ENCODE peak calls at places on chromosomes 4 and X, in nine cellular contexts. One of them, this sample, is unnamed.

GRCh38 chrX:275967-276587 is 5.1 kb upstream of the PLCXD1 start:
- DNase-seq in NCI-H460: peak; percentile 52
- DNase-seq in activated naive CD4-positive, alpha-beta T cell: no peak
- DNase-seq in neural crest cell: no peak
- DNase-seq in activated naive CD8-positive, alpha-beta T cell treated with anti-CD3 and anti-CD28 coated beads, Interleukin-2, amount 50 U/mL, for 24 hours: peak; percentile 48
- DNase-seq in ascending aorta: peak; percentile 88
- DNase-seq in occipital lobe: no peak
- DNase-seq in SW480: peak; percentile 70
- DNase-seq in NCI-H510A treated with DMSO at 0.1 percent for 48 hours: no peak
- DNase-seq in this sample: peak; percentile 88

GRCh38 chr4:7034262-7035081 is 8.7 kb upstream of the TADA2B start:
- DNase-seq in NCI-H460: no peak
- DNase-seq in activated naive CD4-positive, alpha-beta T cell: no peak
- DNase-seq in neural crest cell: no peak
- DNase-seq in activated naive CD8-positive, alpha-beta T cell treated with anti-CD3 and anti-CD28 coated beads, Interleukin-2, amount 50 U/mL, for 24 hours: no peak
- DNase-seq in ascending aorta: no peak
- DNase-seq in occipital lobe: no peak
- DNase-seq in SW480: peak; percentile 6
- DNase-seq in NCI-H510A treated with DMSO at 0.1 percent for 48 hours: no peak
- DNase-seq in this sample: no peak

GRCh38 chr4:118112647-118113046 is 78.4 kb downstream of the NDST3 start:
- DNase-seq in NCI-H460: no peak
- DNase-seq in activated naive CD4-positive, alpha-beta T cell: no peak
- DNase-seq in neural crest cell: no peak
- DNase-seq in activated naive CD8-positive, alpha-beta T cell treated with anti-CD3 and anti-CD28 coated beads, Interleukin-2, amount 50 U/mL, for 24 hours: no peak
- DNase-seq in ascending aorta: no peak
- DNase-seq in occipital lobe: no peak
- DNase-seq in SW480: no peak
- DNase-seq in NCI-H510A treated with DMSO at 0.1 percent for 48 hours: no peak
- DNase-seq in this sample: no peak

GRCh38 chrX:153645921-153646481 is 1.0 kb upstream of the DUSP9 start:
- DNase-seq in NCI-H460: no peak
- DNase-seq in activated naive CD4-positive, alpha-beta T cell: no peak
- DNase-seq in neural crest cell: no peak
- DNase-seq in activated naive CD8-positive, alpha-beta T cell treated with anti-CD3 and anti-CD28 coated beads, Interleukin-2, amount 50 U/mL, for 24 hours: no peak
- DNase-seq in ascending aorta: peak; percentile 43
- DNase-seq in occipital lobe: no peak
- DNase-seq in SW480: no peak
- DNase-seq in NCI-H510A treated with DMSO at 0.1 percent for 48 hours: no peak
- DNase-seq in this sample: no peak

GRCh38 chrX:40468033-40468979 is 112.5 kb upstream of the ATP6AP2 start:
- DNase-seq in NCI-H460: peak; percentile 17
- DNase-seq in activated naive CD4-positive, alpha-beta T cell: peak; percentile 3
- DNase-seq in neural crest cell: peak; percentile 22
- DNase-seq in activated naive CD8-positive, alpha-beta T cell treated with anti-CD3 and anti-CD28 coated beads, Interleukin-2, amount 50 U/mL, for 24 hours: peak; percentile 20
- DNase-seq in ascending aorta: no peak
- DNase-seq in occipital lobe: peak; percentile 44
- DNase-seq in SW480: peak; percentile 90
- DNase-seq in NCI-H510A treated with DMSO at 0.1 percent for 48 hours: peak; percentile 90
- DNase-seq in this sample: peak; percentile 64

GRCh38 chr4:182928061-182928460 is 10.9 kb upstream of the DCTD start:
- DNase-seq in NCI-H460: no peak
- DNase-seq in activated naive CD4-positive, alpha-beta T cell: no peak
- DNase-seq in neural crest cell: no peak
- DNase-seq in activated naive CD8-positive, alpha-beta T cell treated with anti-CD3 and anti-CD28 coated beads, Interleukin-2, amount 50 U/mL, for 24 hours: no peak
- DNase-seq in ascending aorta: no peak
- DNase-seq in occipital lobe: no peak
- DNase-seq in SW480: no peak
- DNase-seq in NCI-H510A treated with DMSO at 0.1 percent for 48 hours: no peak
- DNase-seq in this sample: no peak

GRCh38 chr4:184769285-184769825 is 35.5 kb upstream of the CENPU start:
- DNase-seq in NCI-H460: no peak
- DNase-seq in activated naive CD4-positive, alpha-beta T cell: no peak
- DNase-seq in neural crest cell: no peak
- DNase-seq in activated naive CD8-positive, alpha-beta T cell treated with anti-CD3 and anti-CD28 coated beads, Interleukin-2, amount 50 U/mL, for 24 hours: no peak
- DNase-seq in ascending aorta: no peak
- DNase-seq in occipital lobe: no peak
- DNase-seq in SW480: no peak
- DNase-seq in NCI-H510A treated with DMSO at 0.1 percent for 48 hours: no peak
- DNase-seq in this sample: no peak

GRCh38 chr4:174037049-174037448 is 246.4 kb downstream of the FBXO8 start:
- DNase-seq in NCI-H460: no peak
- DNase-seq in activated naive CD4-positive, alpha-beta T cell: no peak
- DNase-seq in neural crest cell: no peak
- DNase-seq in activated naive CD8-positive, alpha-beta T cell treated with anti-CD3 and anti-CD28 coated beads, Interleukin-2, amount 50 U/mL, for 24 hours: no peak
- DNase-seq in ascending aorta: no peak
- DNase-seq in occipital lobe: no peak
- DNase-seq in SW480: no peak
- DNase-seq in NCI-H510A treated with DMSO at 0.1 percent for 48 hours: no peak
- DNase-seq in this sample: no peak

GRCh38 chr4:97589481-97590196 is 553.6 kb downstream of the STPG2 start:
- DNase-seq in NCI-H460: no peak
- DNase-seq in activated naive CD4-positive, alpha-beta T cell: no peak
- DNase-seq in neural crest cell: no peak
- DNase-seq in activated naive CD8-positive, alpha-beta T cell treated with anti-CD3 and anti-CD28 coated beads, Interleukin-2, amount 50 U/mL, for 24 hours: no peak
- DNase-seq in ascending aorta: no peak
- DNase-seq in occipital lobe: no peak
- DNase-seq in SW480: no peak
- DNase-seq in NCI-H510A treated with DMSO at 0.1 percent for 48 hours: no peak
- DNase-seq in this sample: no peak

GRCh38 chr4:43251760-43252317 is 359.3 kb downstream of the GRXCR1 start:
- DNase-seq in NCI-H460: no peak
- DNase-seq in activated naive CD4-positive, alpha-beta T cell: no peak
- DNase-seq in neural crest cell: no peak
- DNase-seq in activated naive CD8-positive, alpha-beta T cell treated with anti-CD3 and anti-CD28 coated beads, Interleukin-2, amount 50 U/mL, for 24 hours: no peak
- DNase-seq in ascending aorta: no peak
- DNase-seq in occipital lobe: no peak
- DNase-seq in SW480: no peak
- DNase-seq in NCI-H510A treated with DMSO at 0.1 percent for 48 hours: peak; percentile 5
- DNase-seq in this sample: no peak

GRCh38 chrX:2693123-2693438 is 2.0 kb downstream of the CD99 start:
- DNase-seq in NCI-H460: no peak
- DNase-seq in activated naive CD4-positive, alpha-beta T cell: no peak
- DNase-seq in neural crest cell: no peak
- DNase-seq in activated naive CD8-positive, alpha-beta T cell treated with anti-CD3 and anti-CD28 coated beads, Interleukin-2, amount 50 U/mL, for 24 hours: no peak
- DNase-seq in ascending aorta: no peak
- DNase-seq in occipital lobe: no peak
- DNase-seq in SW480: no peak
- DNase-seq in NCI-H510A treated with DMSO at 0.1 percent for 48 hours: no peak
- DNase-seq in this sample: no peak

GRCh38 chr4:4990857-4991540 is 28.3 kb downstream of the CYTL1 start:
- DNase-seq in NCI-H460: peak; percentile 47
- DNase-seq in activated naive CD4-positive, alpha-beta T cell: no peak
- DNase-seq in neural crest cell: no peak
- DNase-seq in activated naive CD8-positive, alpha-beta T cell treated with anti-CD3 and anti-CD28 coated beads, Interleukin-2, amount 50 U/mL, for 24 hours: peak; percentile 8
- DNase-seq in ascending aorta: peak; percentile 92
- DNase-seq in occipital lobe: no peak
- DNase-seq in SW480: peak; percentile 21
- DNase-seq in NCI-H510A treated with DMSO at 0.1 percent for 48 hours: no peak
- DNase-seq in this sample: no peak

GRCh38 chrX:15947648-15948317 is 93.2 kb upstream of the AP1S2 start:
- DNase-seq in NCI-H460: no peak
- DNase-seq in activated naive CD4-positive, alpha-beta T cell: no peak
- DNase-seq in neural crest cell: no peak
- DNase-seq in activated naive CD8-positive, alpha-beta T cell treated with anti-CD3 and anti-CD28 coated beads, Interleukin-2, amount 50 U/mL, for 24 hours: no peak
- DNase-seq in ascending aorta: no peak
- DNase-seq in occipital lobe: no peak
- DNase-seq in SW480: peak; percentile 16
- DNase-seq in NCI-H510A treated with DMSO at 0.1 percent for 48 hours: no peak
- DNase-seq in this sample: peak; percentile 56

GRCh38 chr4:13919021-13919441 is 291.5 kb upstream of the BOD1L1 start:
- DNase-seq in NCI-H460: no peak
- DNase-seq in activated naive CD4-positive, alpha-beta T cell: no peak
- DNase-seq in neural crest cell: no peak
- DNase-seq in activated naive CD8-positive, alpha-beta T cell treated with anti-CD3 and anti-CD28 coated beads, Interleukin-2, amount 50 U/mL, for 24 hours: no peak
- DNase-seq in ascending aorta: no peak
- DNase-seq in occipital lobe: peak; percentile 8
- DNase-seq in SW480: no peak
- DNase-seq in NCI-H510A treated with DMSO at 0.1 percent for 48 hours: no peak
- DNase-seq in this sample: no peak

GRCh38 chrX:54280466-54280865 is 77.4 kb downstream of the WNK3 start:
- DNase-seq in NCI-H460: no peak
- DNase-seq in activated naive CD4-positive, alpha-beta T cell: no peak
- DNase-seq in neural crest cell: no peak
- DNase-seq in activated naive CD8-positive, alpha-beta T cell treated with anti-CD3 and anti-CD28 coated beads, Interleukin-2, amount 50 U/mL, for 24 hours: no peak
- DNase-seq in ascending aorta: no peak
- DNase-seq in occipital lobe: no peak
- DNase-seq in SW480: no peak
- DNase-seq in NCI-H510A treated with DMSO at 0.1 percent for 48 hours: no peak
- DNase-seq in this sample: no peak

GRCh38 chr4:108272046-108272445 is 103.3 kb upstream of the LEF1 start:
- DNase-seq in NCI-H460: no peak
- DNase-seq in activated naive CD4-positive, alpha-beta T cell: no peak
- DNase-seq in neural crest cell: no peak
- DNase-seq in activated naive CD8-positive, alpha-beta T cell treated with anti-CD3 and anti-CD28 coated beads, Interleukin-2, amount 50 U/mL, for 24 hours: no peak
- DNase-seq in ascending aorta: no peak
- DNase-seq in occipital lobe: no peak
- DNase-seq in SW480: no peak
- DNase-seq in NCI-H510A treated with DMSO at 0.1 percent for 48 hours: peak; percentile 44
- DNase-seq in this sample: no peak

GRCh38 chrX:12702509-12703091 is 88.6 kb upstream of the PRPS2 start:
- DNase-seq in NCI-H460: no peak
- DNase-seq in activated naive CD4-positive, alpha-beta T cell: no peak
- DNase-seq in neural crest cell: peak; percentile 14
- DNase-seq in activated naive CD8-positive, alpha-beta T cell treated with anti-CD3 and anti-CD28 coated beads, Interleukin-2, amount 50 U/mL, for 24 hours: peak; percentile 4
- DNase-seq in ascending aorta: no peak
- DNase-seq in occipital lobe: no peak
- DNase-seq in SW480: no peak
- DNase-seq in NCI-H510A treated with DMSO at 0.1 percent for 48 hours: peak; percentile 26
- DNase-seq in this sample: no peak

GRCh38 chr4:8682725-8683124 is 90.2 kb downstream of the CPZ start:
- DNase-seq in NCI-H460: no peak
- DNase-seq in activated naive CD4-positive, alpha-beta T cell: no peak
- DNase-seq in neural crest cell: no peak
- DNase-seq in activated naive CD8-positive, alpha-beta T cell treated with anti-CD3 and anti-CD28 coated beads, Interleukin-2, amount 50 U/mL, for 24 hours: no peak
- DNase-seq in ascending aorta: no peak
- DNase-seq in occipital lobe: no peak
- DNase-seq in SW480: no peak
- DNase-seq in NCI-H510A treated with DMSO at 0.1 percent for 48 hours: no peak
- DNase-seq in this sample: no peak

GRCh38 chr4:25815586-25815985 is 47.2 kb downstream of the SEL1L3 start:
- DNase-seq in NCI-H460: no peak
- DNase-seq in activated naive CD4-positive, alpha-beta T cell: no peak
- DNase-seq in neural crest cell: no peak
- DNase-seq in activated naive CD8-positive, alpha-beta T cell treated with anti-CD3 and anti-CD28 coated beads, Interleukin-2, amount 50 U/mL, for 24 hours: no peak
- DNase-seq in ascending aorta: no peak
- DNase-seq in occipital lobe: no peak
- DNase-seq in SW480: no peak
- DNase-seq in NCI-H510A treated with DMSO at 0.1 percent for 48 hours: no peak
- DNase-seq in this sample: no peak

GRCh38 chr4:4485806-4486205 is 56.0 kb downstream of the STX18 start:
- DNase-seq in NCI-H460: no peak
- DNase-seq in activated naive CD4-positive, alpha-beta T cell: no peak
- DNase-seq in neural crest cell: no peak
- DNase-seq in activated naive CD8-positive, alpha-beta T cell treated with anti-CD3 and anti-CD28 coated beads, Interleukin-2, amount 50 U/mL, for 24 hours: no peak
- DNase-seq in ascending aorta: no peak
- DNase-seq in occipital lobe: no peak
- DNase-seq in SW480: no peak
- DNase-seq in NCI-H510A treated with DMSO at 0.1 percent for 48 hours: no peak
- DNase-seq in this sample: no peak

GRCh38 chr4:114180481-114180880 is 201.0 kb upstream of the ARSJ start:
- DNase-seq in NCI-H460: peak; percentile 5
- DNase-seq in activated naive CD4-positive, alpha-beta T cell: no peak
- DNase-seq in neural crest cell: peak; percentile 35
- DNase-seq in activated naive CD8-positive, alpha-beta T cell treated with anti-CD3 and anti-CD28 coated beads, Interleukin-2, amount 50 U/mL, for 24 hours: peak; percentile 33
- DNase-seq in ascending aorta: peak; percentile 67
- DNase-seq in occipital lobe: no peak
- DNase-seq in SW480: peak; percentile 28
- DNase-seq in NCI-H510A treated with DMSO at 0.1 percent for 48 hours: no peak
- DNase-seq in this sample: peak; percentile 50

GRCh38 chr4:177163532-177163931 is 146.1 kb upstream of the NEIL3 start:
- DNase-seq in NCI-H460: no peak
- DNase-seq in activated naive CD4-positive, alpha-beta T cell: no peak
- DNase-seq in neural crest cell: no peak
- DNase-seq in activated naive CD8-positive, alpha-beta T cell treated with anti-CD3 and anti-CD28 coated beads, Interleukin-2, amount 50 U/mL, for 24 hours: no peak
- DNase-seq in ascending aorta: no peak
- DNase-seq in occipital lobe: no peak
- DNase-seq in SW480: no peak
- DNase-seq in NCI-H510A treated with DMSO at 0.1 percent for 48 hours: no peak
- DNase-seq in this sample: no peak

GRCh38 chrX:716136-716535 is 85.5 kb downstream of the SHOX start:
- DNase-seq in NCI-H460: no peak
- DNase-seq in activated naive CD4-positive, alpha-beta T cell: no peak
- DNase-seq in neural crest cell: no peak
- DNase-seq in activated naive CD8-positive, alpha-beta T cell treated with anti-CD3 and anti-CD28 coated beads, Interleukin-2, amount 50 U/mL, for 24 hours: no peak
- DNase-seq in ascending aorta: no peak
- DNase-seq in occipital lobe: no peak
- DNase-seq in SW480: no peak
- DNase-seq in NCI-H510A treated with DMSO at 0.1 percent for 48 hours: no peak
- DNase-seq in this sample: no peak

GRCh38 chr4:140523370-140523856 is 555 bp upstream of the ELMOD2 start:
- DNase-seq in NCI-H460: no peak
- DNase-seq in activated naive CD4-positive, alpha-beta T cell: no peak
- DNase-seq in neural crest cell: no peak
- DNase-seq in activated naive CD8-positive, alpha-beta T cell treated with anti-CD3 and anti-CD28 coated beads, Interleukin-2, amount 50 U/mL, for 24 hours: no peak
- DNase-seq in ascending aorta: no peak
- DNase-seq in occipital lobe: no peak
- DNase-seq in SW480: no peak
- DNase-seq in NCI-H510A treated with DMSO at 0.1 percent for 48 hours: no peak
- DNase-seq in this sample: no peak

GRCh38 chr4:135239964-135240363 is 1038.4 kb upstream of the PABPC4L start:
- DNase-seq in NCI-H460: no peak
- DNase-seq in activated naive CD4-positive, alpha-beta T cell: no peak
- DNase-seq in neural crest cell: no peak
- DNase-seq in activated naive CD8-positive, alpha-beta T cell treated with anti-CD3 and anti-CD28 coated beads, Interleukin-2, amount 50 U/mL, for 24 hours: no peak
- DNase-seq in ascending aorta: no peak
- DNase-seq in occipital lobe: no peak
- DNase-seq in SW480: no peak
- DNase-seq in NCI-H510A treated with DMSO at 0.1 percent for 48 hours: no peak
- DNase-seq in this sample: no peak

GRCh38 chr4:155679343-155679742 is 12.7 kb downstream of the GUCY1A1 start:
- DNase-seq in NCI-H460: no peak
- DNase-seq in activated naive CD4-positive, alpha-beta T cell: no peak
- DNase-seq in neural crest cell: no peak
- DNase-seq in activated naive CD8-positive, alpha-beta T cell treated with anti-CD3 and anti-CD28 coated beads, Interleukin-2, amount 50 U/mL, for 24 hours: no peak
- DNase-seq in ascending aorta: peak; percentile 74
- DNase-seq in occipital lobe: no peak
- DNase-seq in SW480: no peak
- DNase-seq in NCI-H510A treated with DMSO at 0.1 percent for 48 hours: no peak
- DNase-seq in this sample: no peak

GRCh38 chr4:184357783-184358182 is 116.6 kb downstream of the IRF2 start:
- DNase-seq in NCI-H460: no peak
- DNase-seq in activated naive CD4-positive, alpha-beta T cell: no peak
- DNase-seq in neural crest cell: no peak
- DNase-seq in activated naive CD8-positive, alpha-beta T cell treated with anti-CD3 and anti-CD28 coated beads, Interleukin-2, amount 50 U/mL, for 24 hours: no peak
- DNase-seq in ascending aorta: no peak
- DNase-seq in occipital lobe: no peak
- DNase-seq in SW480: no peak
- DNase-seq in NCI-H510A treated with DMSO at 0.1 percent for 48 hours: no peak
- DNase-seq in this sample: no peak

GRCh38 chr4:176409627-176410026 is 89.9 kb downstream of the SPCS3 start:
- DNase-seq in NCI-H460: no peak
- DNase-seq in activated naive CD4-positive, alpha-beta T cell: no peak
- DNase-seq in neural crest cell: no peak
- DNase-seq in activated naive CD8-positive, alpha-beta T cell treated with anti-CD3 and anti-CD28 coated beads, Interleukin-2, amount 50 U/mL, for 24 hours: no peak
- DNase-seq in ascending aorta: no peak
- DNase-seq in occipital lobe: no peak
- DNase-seq in SW480: no peak
- DNase-seq in NCI-H510A treated with DMSO at 0.1 percent for 48 hours: no peak
- DNase-seq in this sample: no peak

GRCh38 chr4:102263024-102263787 is 82.1 kb downstream of the SLC39A8 start:
- DNase-seq in NCI-H460: peak; percentile 31
- DNase-seq in activated naive CD4-positive, alpha-beta T cell: no peak
- DNase-seq in neural crest cell: no peak
- DNase-seq in activated naive CD8-positive, alpha-beta T cell treated with anti-CD3 and anti-CD28 coated beads, Interleukin-2, amount 50 U/mL, for 24 hours: no peak
- DNase-seq in ascending aorta: no peak
- DNase-seq in occipital lobe: no peak
- DNase-seq in SW480: peak; percentile 48
- DNase-seq in NCI-H510A treated with DMSO at 0.1 percent for 48 hours: peak; percentile 42
- DNase-seq in this sample: no peak

GRCh38 chr4:109462297-109462696 is 28.7 kb downstream of the SEC24B start:
- DNase-seq in NCI-H460: no peak
- DNase-seq in activated naive CD4-positive, alpha-beta T cell: no peak
- DNase-seq in neural crest cell: no peak
- DNase-seq in activated naive CD8-positive, alpha-beta T cell treated with anti-CD3 and anti-CD28 coated beads, Interleukin-2, amount 50 U/mL, for 24 hours: no peak
- DNase-seq in ascending aorta: no peak
- DNase-seq in occipital lobe: no peak
- DNase-seq in SW480: no peak
- DNase-seq in NCI-H510A treated with DMSO at 0.1 percent for 48 hours: no peak
- DNase-seq in this sample: no peak